ENCODE peak calls at places on chromosomes 16 and 17, in four cellular contexts. Y is IMR-90, N is K562, K is HepG2. V is an unnamed sample.

GRCh38 chr16:72884037-72884436 is 163.9 kb downstream of the ZFHX3 start:
- DNase-seq in Y (peak; percentile 56), N (no peak), K (no peak), V (no peak)

GRCh38 chr16:57706717-57707116 is 12.1 kb downstream of the DRC7 start:
- DNase-seq in Y (no peak), N (no peak), K (no peak), V (no peak)

GRCh38 chr17:1331708-1332107 is 52.2 kb downstream of the TRARG1 start:
- DNase-seq in Y (no peak), N (peak; percentile 54), K (no peak), V (no peak)

GRCh38 chr17:59503489-59503888 is 61.9 kb upstream of the DHX40 start:
- DNase-seq in Y (no peak), N (no peak), K (no peak), V (no peak)

GRCh38 chr16:58508671-58509251 is 6.6 kb upstream of the SETD6 start:
- DNase-seq in Y (no peak), N (no peak), K (no peak), V (no peak)

GRCh38 chr17:18120461-18121053 is 12.0 kb downstream of the MYO15A start:
- DNase-seq in Y (no peak), N (no peak), K (no peak), V (no peak)

GRCh38 chr17:78723001-78723796 is 58.9 kb downstream of the CYTH1 start:
- DNase-seq in Y (peak; percentile 45), N (no peak), K (no peak), V (peak; percentile 83)

GRCh38 chr16:51615141-51615540 is 464.1 kb upstream of the SALL1 start:
- DNase-seq in Y (no peak), N (no peak), K (no peak), V (no peak)

GRCh38 chr17:50681260-50682200 is 26.2 kb downstream of the ANKRD40 start:
- DNase-seq in Y (peak; percentile 82), N (peak; percentile 77), K (peak; percentile 69), V (no peak)

GRCh38 chr16:78249056-78249455 is 149.6 kb downstream of the WWOX start:
- DNase-seq in Y (no peak), N (no peak), K (peak; percentile 77), V (no peak)

GRCh38 chr17:13346996-13347762 is 254.6 kb downstream of the HS3ST3A1 start:
- DNase-seq in Y (peak; percentile 98), N (no peak), K (peak; percentile 31), V (no peak)

GRCh38 chr17:77331161-77331864 is 190.5 kb downstream of the SEC14L1 start:
- DNase-seq in Y (peak; percentile 87), N (peak; percentile 88), K (peak; percentile 84), V (peak; percentile 62)

GRCh38 chr17:1153795-1154546 is 25.8 kb downstream of the ABR start:
- DNase-seq in Y (peak; percentile 67), N (peak; percentile 23), K (peak; percentile 16), V (no peak)

GRCh38 chr16:10577305-10578202 is 2.8 kb downstream of the EMP2 start:
- DNase-seq in Y (no peak), N (no peak), K (no peak), V (no peak)

GRCh38 chr17:72677714-72678390 is 414.6 kb downstream of the SLC39A11 start:
- DNase-seq in Y (peak; percentile 94), N (no peak), K (no peak), V (no peak)

GRCh38 chr17:63356275-63356905 is 89.7 kb downstream of the CYB561 start:
- DNase-seq in Y (peak; percentile 86), N (no peak), K (no peak), V (no peak)

GRCh38 chr16:48576927-48577326 is 33.1 kb downstream of the N4BP1 start:
- DNase-seq in Y (peak; percentile 28), N (no peak), K (peak; percentile 48), V (no peak)

GRCh38 chr17:3845361-3845753 is 689 bp downstream of the NCBP3 start:
- DNase-seq in Y (no peak), N (peak; percentile 31), K (no peak), V (no peak)

GRCh38 chr17:28788100-28788499 is 44.3 kb downstream of the TRAF4 start:
- DNase-seq in Y (no peak), N (no peak), K (peak; percentile 88), V (no peak)

DNA sequence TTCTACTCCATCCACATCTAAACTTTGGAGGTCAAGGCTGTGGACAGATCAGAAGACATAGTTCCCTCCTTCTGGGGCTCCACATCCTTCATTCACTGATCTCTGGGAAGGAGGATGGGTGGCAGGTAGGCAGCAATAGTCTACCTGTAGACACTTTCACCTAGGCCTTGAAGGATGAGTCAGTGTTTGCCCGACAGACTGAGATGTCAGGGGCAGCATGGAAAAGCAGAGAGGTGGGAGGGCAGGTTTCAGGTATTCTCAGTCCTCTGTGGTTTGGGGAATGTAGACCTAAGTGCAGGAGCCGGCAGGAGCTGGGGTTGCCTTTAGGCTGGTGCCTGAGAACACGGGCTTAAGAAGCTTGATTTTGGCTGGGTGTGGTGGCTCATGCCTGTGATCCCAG is 171.9 kb upstream of the ZNF267 start:
- DNase-seq in Y (no peak), N (no peak), K (no peak), V (no peak)
- TF ChIP-seq USF2 in Y (no peak), N (no peak), K (no peak), V (no peak)

DNA sequence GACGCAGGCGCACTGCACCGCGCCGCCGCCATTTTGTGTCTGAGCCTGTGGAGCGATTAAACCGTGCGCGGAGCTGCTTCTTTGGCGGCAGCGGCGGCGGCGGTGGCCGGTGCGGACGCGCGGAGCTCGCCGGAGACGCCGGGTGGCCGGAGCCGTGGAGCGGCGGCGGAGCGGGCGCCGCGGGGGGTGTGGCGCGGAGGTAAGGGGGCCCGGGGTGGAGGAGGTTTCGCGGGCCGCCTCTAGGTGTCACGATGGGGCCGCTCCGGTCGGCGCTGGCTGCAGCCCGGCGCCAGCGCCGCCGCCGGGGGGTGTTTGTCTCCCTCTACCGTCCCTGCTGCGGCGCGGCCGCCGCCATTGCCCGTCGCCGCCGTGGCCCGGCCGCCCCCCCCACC is at the start of gene CTCF:
- DNase-seq in Y (peak; percentile 81), N (peak; percentile 84), K (peak; percentile 70), V (no peak)
- TF ChIP-seq MAFK in Y (no peak), N (no peak), K (no peak), V (no peak)

DNA sequence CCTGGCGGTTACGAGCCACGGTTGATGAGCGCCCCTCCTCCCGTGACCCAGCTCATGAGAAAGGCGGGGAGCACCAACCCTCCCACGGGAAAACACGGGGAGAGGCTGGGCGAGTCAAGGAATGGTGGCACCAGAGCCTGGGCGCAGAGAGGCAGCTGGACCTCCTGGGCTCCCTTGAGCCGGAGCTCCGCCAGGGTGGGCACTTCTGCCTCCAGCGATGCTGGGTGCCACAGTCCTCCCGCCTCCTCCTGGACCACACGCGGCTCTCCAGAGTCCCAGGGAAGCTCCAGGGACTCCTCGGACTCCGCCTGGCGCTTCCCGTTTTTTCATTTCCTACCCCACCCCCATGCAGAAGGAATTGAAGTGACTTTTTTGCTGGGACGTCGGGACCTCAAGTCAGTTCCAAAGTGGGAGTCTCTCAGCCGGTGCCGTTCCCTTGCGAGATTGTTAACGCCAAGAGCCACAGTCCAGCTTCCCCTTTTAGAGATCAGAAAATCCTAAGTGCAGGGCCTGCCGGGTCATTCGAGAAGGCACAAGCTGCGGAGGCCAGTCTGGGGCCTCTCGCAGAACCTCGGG is 6.6 kb upstream of the CBX8 start:
- DNase-seq in Y (no peak), N (no peak), K (no peak), V (no peak)
- H2AFZ ChIP-seq in Y (peak overlapping the region; percentile 76), N (peak overlapping the region; percentile 98), K (no peak overlapping the region), V (no peak overlapping the region)

GRCh38 chr16:27472091-27473020 is 70.4 kb downstream of the IL21R start:
- DNase-seq in Y (no peak), N (no peak), K (no peak), V (no peak)
- TF ChIP-seq USF2 in Y (no peak), N (no peak), K (no peak), V (no peak)

GRCh38 chr17:35416659-35417058 is 15.6 kb downstream of the SLFN12 start:
- DNase-seq in Y (no peak), N (no peak), K (no peak), V (no peak)
- TF ChIP-seq MAFK in Y (no peak), N (no peak), K (no peak), V (no peak)

DNA sequence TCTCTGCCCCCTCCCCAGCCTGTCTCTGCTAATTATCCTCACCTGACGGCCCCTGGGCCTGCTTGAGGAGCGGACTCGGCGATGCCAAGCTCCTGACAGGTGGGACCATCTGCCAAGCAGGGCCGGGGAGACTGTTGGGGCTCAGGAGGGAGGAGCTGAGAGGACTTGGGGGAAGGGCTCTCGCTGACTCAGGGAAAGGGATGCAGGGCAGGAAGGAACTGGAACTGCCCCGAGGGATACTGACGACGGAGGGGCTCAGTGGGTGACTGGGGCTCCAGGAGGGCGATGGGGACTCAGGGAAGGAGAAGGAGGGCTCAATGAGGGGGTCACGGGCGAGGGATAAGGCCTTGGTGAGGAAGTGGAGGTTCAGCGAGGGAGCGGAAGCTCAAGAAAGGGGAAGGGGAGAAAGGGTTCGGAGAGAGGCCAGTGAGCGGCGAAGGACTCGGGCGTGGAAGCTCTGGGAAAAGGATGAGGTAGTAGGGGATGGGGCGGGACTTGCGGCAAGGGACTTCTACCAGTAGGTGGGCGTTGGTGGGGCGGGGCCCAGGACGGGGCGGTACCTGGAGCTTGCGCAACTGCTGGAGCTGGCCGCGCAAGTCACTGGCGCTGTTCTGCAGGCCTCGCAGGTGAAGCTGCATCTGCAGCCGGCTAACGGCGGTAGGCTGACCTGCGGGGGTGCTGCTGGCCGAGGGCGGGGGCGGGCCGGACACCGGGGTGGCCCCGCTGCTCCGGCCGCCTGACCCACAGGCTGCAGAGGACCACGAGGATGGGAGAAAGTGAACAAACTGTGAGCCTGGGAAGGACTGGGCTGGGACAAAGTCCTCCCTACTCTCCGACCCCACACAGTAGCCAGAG is 46.5 kb downstream of the SRCIN1 start:
- DNase-seq in Y (peak; percentile 38), N (peak; percentile 94), K (peak; percentile 86), V (peak; percentile 89)
- H2AFZ ChIP-seq in Y (peak overlapping the region; percentile 74), N (peak overlapping the region; percentile 91), K (no peak overlapping the region), V (no peak overlapping the region)

GRCh38 chr16:27253526-27253930 is 15.0 kb downstream of the NSMCE1 start:
- DNase-seq in Y (peak; percentile 92), N (no peak), K (no peak), V (no peak)

GRCh38 chr16:27251561-27252205 is 16.9 kb downstream of the NSMCE1 start:
- DNase-seq in Y (no peak), N (no peak), K (no peak), V (no peak)

GRCh38 chr16:27254262-27254811 is 14.2 kb downstream of the NSMCE1 start:
- DNase-seq in Y (no peak), N (no peak), K (no peak), V (no peak)

GRCh38 chr16:27248036-27248435 is 20.5 kb downstream of the NSMCE1 start:
- DNase-seq in Y (no peak), N (no peak), K (no peak), V (no peak)

DNA sequence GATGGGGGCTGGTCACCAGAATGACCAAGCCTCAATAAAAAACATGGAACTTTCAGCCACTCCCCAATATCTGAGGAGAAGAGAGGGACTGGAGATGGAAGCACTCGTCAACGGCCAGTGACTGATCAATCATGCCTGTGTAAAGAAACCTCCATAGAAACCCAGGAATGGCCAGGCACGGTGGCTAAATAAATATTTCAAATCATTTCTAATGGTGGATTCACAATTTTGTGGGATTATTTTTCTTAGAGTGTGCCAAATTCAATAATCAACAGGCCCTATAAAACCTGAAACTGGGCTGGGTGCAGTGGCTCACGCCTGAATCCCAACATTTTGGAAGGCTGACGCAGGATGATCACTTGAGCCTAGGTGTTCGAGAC is 16.4 kb downstream of the NSMCE1 start:
- DNase-seq in Y (no peak), N (no peak), K (no peak), V (no peak)
- TF ChIP-seq USF2 in Y (no peak), N (no peak), K (no peak), V (no peak)

V was measured in H1.